ENCODE peak calls at places on chromosomes 6 and 20, in four cellular contexts. N, A, F and P are unnamed samples. For H3K9me2, the result is how much of the 10 kb centered on the place peaks cover.

GRCh38 chr6:97052152-97052787 is 127.7 kb downstream of the KLHL32 start:
- DNase-seq in N (no peak), F (no peak), A (no peak), P (no peak)

GRCh38 chr6:42819803-42820508 is 38.1 kb downstream of the BICRAL start:
- DNase-seq in N (peak), A (no peak), F (no peak), P (no peak)

GRCh38 chr6:28953039-28953872 is 29.5 kb upstream of the TRIM27 start:
- DNase-seq in N (peak), A (peak), F (peak), P (peak)

GRCh38 chr20:23399568-23400241 is 21.6 kb downstream of the NAPB start:
- DNase-seq in N (peak), A (no peak), F (no peak), P (peak)

GRCh38 chr20:1619861-1620444 is at the start of gene SIRPB1:
- DNase-seq in F (no peak), N (no peak), A (no peak), P (peak)

GRCh38 chr6:43478008-43478372 is 620 bp downstream of the TJAP1 start:
- DNase-seq in F (no peak), N (peak), A (no peak), P (no peak)

GRCh38 chr20:755931-756330 is 12.4 kb downstream of the SLC52A3 start:
- DNase-seq in A (no peak), F (no peak), N (peak), P (no peak)

GRCh38 chr6:163392533-163392932 is 22.0 kb upstream of the QKI start:
- DNase-seq in F (peak), N (peak), A (peak), P (peak)

GRCh38 chr20:54067606-54068174 is 2.7 kb downstream of the BCAS1 start:
- DNase-seq in N (peak), A (peak), F (peak), P (peak)

GRCh38 chr6:155426408-155426945 is 29.2 kb downstream of the NOX3 start:
- DNase-seq in A (no peak), F (no peak), N (no peak), P (no peak)

GRCh38 chr6:37173573-37174195 is 3.7 kb downstream of the PIM1 start:
- DNase-seq in A (no peak), F (no peak), N (peak), P (no peak)

GRCh38 chr20:48621256-48622078 is 206.3 kb downstream of the PREX1 start:
- DNase-seq in A (no peak), N (peak), F (no peak), P (peak)

GRCh38 chr6:99993533-99994251 is at the start of gene MCHR2:
- DNase-seq in N (peak), A (no peak), F (no peak), P (no peak)

GRCh38 chr6:41411961-41412360 is 76.6 kb downstream of the NCR2 start:
- DNase-seq in A (no peak), F (no peak), N (peak), P (no peak)

GRCh38 chr6:144151010-144151727 is 852 bp downstream of the STX11 start:
- DNase-seq in N (peak), A (no peak), F (peak), P (peak)

GRCh38 chr20:3045042-3045815 is 623 bp upstream of the MRPS26 start:
- DNase-seq in N (peak), A (no peak), F (peak), P (peak)

GRCh38 chr20:52382931-52383330 is 191.4 kb upstream of the ZFP64 start:
- DNase-seq in A (no peak), F (no peak), N (no peak), P (no peak)

GRCh38 chr20:54469293-54469692 is 6.1 kb upstream of the DOK5 start:
- DNase-seq in N (no peak), F (no peak), A (no peak), P (no peak)

GRCh38 chr6:2596222-2596621 is 154.5 kb downstream of the MYLK4 start:
- DNase-seq in F (no peak), A (no peak), N (no peak), P (no peak)

GRCh38 chr6:117555882-117556498 is 46.3 kb downstream of the GOPC start:
- DNase-seq in A (no peak), N (peak), F (peak), P (peak)

GRCh38 chr6:40419377-40419776 is 167.8 kb downstream of the LRFN2 start:
- DNase-seq in A (no peak), F (no peak), N (peak), P (peak)

GRCh38 chr6:149855741-149856140 is 8.4 kb downstream of the LRP11 start:
- DNase-seq in F (no peak), N (no peak), A (no peak), P (peak)

GRCh38 chr20:49482621-49483017 is at the start of gene KCNB1:
- DNase-seq in A (no peak), F (peak), N (peak), P (peak)

GRCh38 chr6:116975600-116975999 is 98.6 kb downstream of the RFX6 start:
- DNase-seq in N (peak), F (no peak), A (no peak), P (peak)

GRCh38 chr6:166938704-166939103 is 17.6 kb downstream of the RNASET2 start:
- DNase-seq in A (no peak), N (no peak), F (no peak), P (no peak)

GRCh38 chr6:27545271-27546046 is 72.6 kb upstream of the ZNF184 start:
- DNase-seq in A (peak), F (no peak), N (peak), P (no peak)

GRCh38 chr20:49447946-49448809 is 34.3 kb downstream of the KCNB1 start:
- DNase-seq in N (peak), F (no peak), A (no peak), P (no peak)

GRCh38 chr20:5569021-5569420 is 181.2 kb upstream of the SHLD1 start:
- DNase-seq in F (peak), N (peak), A (peak), P (peak)

GRCh38 chr6:95978230-95978629 is 37.5 kb upstream of the FUT9 start:
- DNase-seq in F (no peak), N (no peak), A (peak), P (peak)

GRCh38 chr6:48542191-48542590 is 431.2 kb upstream of the PTCHD4 start:
- DNase-seq in F (no peak), N (no peak), A (no peak), P (peak)

GRCh38 chr20:64101731-64102621 is 5.4 kb downstream of the NPBWR2 start:
- DNase-seq in F (peak), A (no peak), N (peak), P (peak)

GRCh38 chr6:6656287-6656686 is 67.8 kb downstream of the LY86 start:
- DNase-seq in F (no peak), A (no peak), N (no peak), P (no peak)

GRCh38 chr6:31713991-31714684 is 1.0 kb upstream of the LY6G6D start:
- DNase-seq in F (no peak), A (no peak), N (no peak), P (no peak)

GRCh38 chr6:73088138-73088813 is 137.0 kb downstream of the KHDC1L start:
- DNase-seq in A (no peak), F (no peak), N (no peak), P (no peak)

GRCh38 chr20:3209023-3209945 is at the start of gene ITPA:
- DNase-seq in N (peak), A (no peak), F (peak), P (peak)

GRCh38 chr6:48826884-48827701 is 636.0 kb downstream of the MMUT start:
- DNase-seq in F (no peak), N (peak), A (peak), P (peak)

GRCh38 chr6:6591778-6592388 is 3.4 kb downstream of the LY86 start:
- DNase-seq in A (no peak), N (no peak), F (no peak), P (no peak)

GRCh38 chr20:23823621-23824324 is 2.8 kb downstream of the CST2 start:
- DNase-seq in F (no peak), A (no peak), N (no peak), P (no peak)

GRCh38 chr20:3461191-3461874 is 9.5 kb upstream of the ATRN start:
- DNase-seq in N (peak), F (no peak), A (no peak), P (no peak)

DNA sequence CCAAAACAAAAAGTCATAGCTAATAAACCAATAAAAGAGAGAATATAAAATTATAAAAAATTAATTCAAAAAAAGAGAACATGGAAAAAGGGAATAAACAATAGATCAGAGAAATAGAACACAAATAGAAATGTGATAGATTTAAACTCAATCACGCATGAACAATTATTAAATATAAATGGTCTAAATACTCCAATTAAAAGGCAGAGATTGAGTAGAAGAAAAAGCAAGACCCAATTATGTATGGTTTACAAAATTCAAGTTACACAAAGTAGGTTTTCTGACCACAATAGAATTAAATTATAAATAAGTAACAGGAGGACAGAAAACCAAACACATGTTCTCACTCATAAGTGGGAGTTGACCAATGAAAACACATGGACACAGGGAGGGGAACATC is 36.4 kb upstream of the MAN1A1 start:
- DNase-seq in A (no peak), F (no peak), N (no peak), P (no peak)
- H3K9ac ChIP-seq in A (no peak), F (no peak), N (no peak), P (no peak)

DNA sequence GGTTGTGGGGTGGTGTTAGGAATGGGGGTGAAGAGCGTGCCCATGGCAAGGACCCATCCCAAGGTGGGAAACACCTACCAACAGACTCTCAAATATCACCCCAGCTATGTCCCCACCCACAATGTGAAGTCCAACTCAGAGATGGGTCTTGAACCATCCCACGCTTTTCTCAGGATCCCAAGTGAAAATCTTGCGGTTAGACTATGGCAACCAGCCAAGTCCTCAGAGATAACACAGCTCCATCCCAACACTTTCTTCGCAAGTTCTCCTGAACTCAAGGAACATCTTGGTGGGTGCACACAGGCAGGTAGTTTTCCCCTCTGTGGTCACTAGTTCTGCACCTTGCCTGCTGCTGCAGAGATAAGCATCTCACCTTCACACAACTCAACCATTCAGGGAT is 116.0 kb downstream of the CDC5L start:
- DNase-seq in N (no peak), A (no peak), F (no peak), P (no peak)
- H3K9me2 ChIP-seq in N (under half), A (under half), F (under half), P (under half)

DNA sequence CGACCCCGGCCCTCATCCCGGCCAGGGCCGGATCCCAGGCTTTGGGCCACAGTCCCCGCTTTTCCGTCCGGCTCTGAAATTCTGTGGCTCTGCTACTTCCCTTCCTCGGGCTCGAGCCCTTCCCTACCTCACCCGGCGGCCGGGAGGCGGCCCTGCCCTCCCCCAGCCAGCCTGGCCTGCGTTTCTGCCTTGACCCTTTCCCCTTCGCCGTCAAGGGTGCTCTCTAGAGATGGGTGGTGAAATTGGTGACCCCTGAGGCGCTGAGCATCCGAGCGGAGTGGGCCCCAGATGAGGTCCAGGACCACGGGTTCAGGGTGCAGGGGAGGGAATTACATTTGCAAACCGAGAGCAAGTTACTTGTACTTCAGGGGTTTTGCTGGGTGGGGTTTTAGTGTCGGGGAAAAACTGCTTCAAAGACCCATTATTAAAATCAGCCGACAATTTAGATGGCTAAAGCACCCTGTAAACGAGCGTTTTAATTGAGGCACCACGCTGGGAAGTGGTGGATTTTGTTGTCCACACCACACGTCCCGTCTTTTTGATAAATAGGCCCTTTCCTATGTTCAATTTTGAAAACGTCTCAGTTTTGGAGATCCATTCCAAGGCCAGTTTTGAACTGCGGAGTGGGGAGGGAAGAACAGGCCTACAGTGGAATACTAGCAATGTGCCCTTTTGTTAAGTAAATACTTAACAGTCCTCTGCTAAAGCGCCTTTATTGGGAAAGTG is 9.9 kb downstream of the TFAP2A start:
- DNase-seq in N (no peak), A (no peak), F (no peak), P (peak)
- TF ChIP-seq EZH2 in N (no peak), A (no peak), F (no peak), P (no peak)

GRCh38 chr6:113686049-113686448 is 171.1 kb upstream of the MARCKS start:
- DNase-seq in A (no peak), N (no peak), F (no peak), P (no peak)
- H3K9ac ChIP-seq in A (no peak), N (no peak), F (no peak), P (no peak)

GRCh38 chr20:43360016-43360415 is 97.7 kb upstream of the SRSF6 start:
- DNase-seq in A (no peak), N (no peak), F (no peak), P (no peak)

GRCh38 chr20:43361526-43361925 is 96.2 kb upstream of the SRSF6 start:
- DNase-seq in N (no peak), F (no peak), A (no peak), P (no peak)

GRCh38 chr20:43363506-43363905 is 94.2 kb upstream of the SRSF6 start:
- DNase-seq in F (no peak), A (no peak), N (peak), P (no peak)

GRCh38 chr20:43364001-43364400 is 93.7 kb upstream of the SRSF6 start:
- DNase-seq in A (no peak), F (no peak), N (no peak), P (no peak)

DNA sequence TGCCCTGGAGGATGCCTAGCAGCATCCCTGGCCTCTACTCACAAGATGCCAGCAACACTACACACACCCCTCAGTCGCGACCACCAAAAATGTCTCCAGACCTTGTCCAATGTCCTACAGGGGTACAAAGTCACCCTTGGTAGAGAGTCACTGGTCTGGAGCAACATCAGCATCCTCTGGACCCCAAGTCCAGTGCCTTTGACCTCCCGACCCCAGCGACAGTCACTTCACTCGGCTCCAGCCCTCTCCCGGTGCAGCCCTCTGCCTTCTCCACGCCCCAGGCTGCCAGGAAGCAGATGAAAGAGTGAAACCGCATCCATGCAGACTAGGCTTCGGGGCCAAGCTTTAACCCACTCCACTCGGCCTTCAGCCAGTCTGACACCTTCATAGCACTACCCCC is 92.0 kb upstream of the SRSF6 start:
- DNase-seq in F (no peak), A (no peak), N (no peak), P (no peak)
- H3K9me2 ChIP-seq in F (under half), A (under half), N (under half), P (under half)

GRCh38 chr20:17570347-17571152 is 675 bp downstream of the DSTN start:
- DNase-seq in N (peak), A (peak), F (peak), P (peak)
- TF ChIP-seq EZH2 in N (no peak), A (no peak), F (no peak), P (no peak)

GRCh38 chr20:50689864-50690263 is 1.5 kb downstream of the RIPOR3 start:
- DNase-seq in A (no peak), N (peak), F (no peak), P (no peak)
- H3K9ac ChIP-seq in A (no peak), N (no peak), F (no peak), P (no peak)

GRCh38 chr20:57395111-57395959 is 4.1 kb downstream of the RBM38 start:
- DNase-seq in F (peak), N (peak), A (no peak), P (no peak)
- H3K9me2 ChIP-seq in F (under half), N (under half), A (under half), P (under half)

GRCh38 chr20:58855506-58856314 is 3.2 kb downstream of the GNAS start:
- DNase-seq in F (no peak), A (no peak), N (no peak), P (peak)

GRCh38 chr20:58853466-58853865 is 950 bp downstream of the GNAS start:
- DNase-seq in A (no peak), N (no peak), F (no peak), P (no peak)

GRCh38 chr20:58854638-58855471 is 2.3 kb downstream of the GNAS start:
- DNase-seq in N (peak), A (no peak), F (no peak), P (no peak)

GRCh38 chr20:58852559-58853271 is at the start of gene GNAS:
- DNase-seq in A (no peak), F (no peak), N (peak), P (peak)

GRCh38 chr20:58853976-58854637 is 1.6 kb downstream of the GNAS start:
- DNase-seq in N (no peak), A (no peak), F (no peak), P (no peak)
- TF ChIP-seq EZH2 in N (no peak), A (no peak), F (no peak), P (no peak)

DNA sequence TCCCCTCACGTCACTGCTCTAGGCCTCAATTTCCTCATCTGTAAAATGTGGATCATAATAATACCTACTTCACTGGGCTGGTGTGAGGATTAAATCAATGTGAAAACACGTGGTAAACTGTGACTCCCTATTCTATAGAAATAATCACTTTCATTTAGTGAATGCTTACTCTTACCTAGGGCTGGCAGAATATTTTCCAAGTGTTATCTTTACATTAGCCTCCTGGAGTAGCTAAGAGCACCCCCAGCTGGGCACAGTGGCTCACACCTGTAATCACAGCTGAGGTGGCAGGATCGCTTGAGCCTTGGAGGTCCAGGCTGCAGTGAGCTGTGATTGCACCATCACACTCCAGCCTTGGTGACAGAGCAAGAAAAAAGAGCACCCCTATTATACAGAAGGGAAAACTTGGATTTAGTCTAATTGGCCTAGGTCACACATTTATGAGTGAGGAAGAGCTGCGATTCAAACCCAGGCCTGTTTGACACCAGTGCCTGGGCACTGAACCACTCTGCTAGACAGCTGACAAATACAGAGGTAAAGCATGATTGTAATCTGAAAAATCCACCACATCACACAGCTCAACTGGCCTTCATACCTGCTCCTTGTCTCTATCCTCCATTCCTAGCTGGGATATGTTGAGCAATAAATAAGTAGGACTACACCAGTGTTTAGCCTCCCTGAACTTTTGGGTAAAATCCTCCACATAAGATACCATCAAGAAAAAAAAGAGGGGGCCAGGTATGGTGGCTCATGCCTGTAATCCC is 1.4 kb upstream of the SNTA1 start:
- DNase-seq in A (no peak), F (peak), N (no peak), P (peak)
- H3K9ac ChIP-seq in A (no peak), F (no peak), N (no peak), P (no peak)